ENCODE peak calls at places on chromosomes 3 and 15, in five cellular contexts. D is mesothelial cell of epicardium, O is nephron progenitor cell, L is OCI-LY7, N is MM.1S. R is an unnamed sample.

GRCh38 chr15:89171136-89172072 is 50.0 kb downstream of the RLBP1 start:
- DNase-seq in N (peak), L (peak), D (no peak), O (peak), R (peak)

GRCh38 chr3:171829841-171830559 is 13.1 kb upstream of the TMEM212 start:
- DNase-seq in N (peak), O (peak), D (peak), L (peak), R (peak)

GRCh38 chr15:40307421-40308165 is at the start of gene PLCB2:
- DNase-seq in N (no peak), L (peak), O (peak), D (no peak), R (peak)

GRCh38 chr15:49652922-49653321 is 32.1 kb downstream of the DTWD1 start:
- DNase-seq in O (no peak), N (no peak), D (no peak), L (no peak), R (no peak)

GRCh38 chr15:66924889-66925288 is 140.5 kb upstream of the SMAD3 start:
- DNase-seq in O (no peak), D (no peak), N (no peak), L (no peak), R (no peak)

GRCh38 chr15:60740787-60741354 is 261.9 kb upstream of the ICE2 start:
- DNase-seq in D (no peak), L (no peak), O (no peak), N (peak), R (peak)

GRCh38 chr3:9168230-9168629 is 81.2 kb downstream of the SRGAP3 start:
- DNase-seq in O (no peak), D (no peak), N (peak), L (peak), R (peak)

GRCh38 chr3:78050276-78051080 is 1010.6 kb downstream of the ROBO2 start:
- DNase-seq in O (no peak), N (no peak), L (no peak), D (no peak), R (no peak)

GRCh38 chr3:61582287-61582686 is 20.9 kb downstream of the PTPRG start:
- DNase-seq in D (no peak), L (no peak), N (no peak), O (no peak), R (no peak)

GRCh38 chr15:71096676-71097075 is 18.6 kb upstream of the THSD4 start:
- DNase-seq in O (no peak), D (no peak), L (no peak), N (no peak), R (no peak)

GRCh38 chr15:91522609-91523332 is 330.7 kb upstream of the SLCO3A1 start:
- DNase-seq in L (no peak), O (no peak), N (peak), D (no peak), R (no peak)

GRCh38 chr3:112794622-112795172 is 52.0 kb downstream of the CD200R1L start:
- DNase-seq in O (no peak), D (no peak), L (no peak), N (no peak), R (no peak)

GRCh38 chr15:83881156-83881555 is 227.2 kb downstream of the ADAMTSL3 start:
- DNase-seq in L (no peak), N (no peak), O (no peak), D (no peak), R (no peak)

GRCh38 chr15:56736881-56737707 is 3.8 kb upstream of the ZNF280D start:
- DNase-seq in D (no peak), O (no peak), L (no peak), N (no peak), R (no peak)

GRCh38 chr15:25989327-25989726 is 126.2 kb upstream of the ATP10A start:
- DNase-seq in N (no peak), D (no peak), O (no peak), L (no peak), R (peak)

GRCh38 chr15:71333839-71334238 is 218.6 kb downstream of the THSD4 start:
- DNase-seq in O (no peak), L (no peak), N (no peak), D (no peak), R (no peak)

GRCh38 chr3:123066896-123067688 is at the start of gene PDIA5:
- DNase-seq in D (peak), N (peak), O (peak), L (peak), R (peak)

GRCh38 chr3:138569090-138569489 is 25.0 kb downstream of the CEP70 start:
- DNase-seq in L (no peak), D (no peak), O (no peak), N (no peak), R (no peak)

GRCh38 chr15:65368646-65369045 is 9.2 kb downstream of the IGDCC3 start:
- DNase-seq in O (no peak), L (no peak), N (no peak), D (no peak), R (no peak)

GRCh38 chr3:134423153-134423552 is 48.9 kb upstream of the AMOTL2 start:
- DNase-seq in N (no peak), O (peak), L (no peak), D (no peak), R (no peak)

GRCh38 chr3:37387462-37387861 is 213.1 kb upstream of the LRRFIP2 start:
- DNase-seq in D (no peak), N (no peak), O (no peak), L (no peak), R (no peak)

GRCh38 chr15:27897481-27897880 is 201.6 kb downstream of the OCA2 start:
- DNase-seq in N (no peak), D (no peak), O (no peak), L (no peak), R (no peak)

GRCh38 chr15:74651251-74651741 is 35.7 kb downstream of the CLK3 start:
- DNase-seq in O (no peak), N (no peak), L (no peak), D (no peak), R (no peak)

GRCh38 chr15:34490421-34491193 is 53.0 kb upstream of the GOLGA8A start:
- DNase-seq in L (no peak), D (no peak), O (peak), N (no peak), R (no peak)

GRCh38 chr3:134242649-134243637 is 7.7 kb downstream of the RYK start:
- DNase-seq in L (no peak), N (no peak), D (no peak), O (no peak), R (no peak)

GRCh38 chr3:24259901-24260512 is 234.6 kb downstream of the THRB start:
- DNase-seq in N (peak), D (no peak), O (no peak), L (no peak), R (no peak)

GRCh38 chr3:63880653-63881052 is 17.0 kb downstream of the ATXN7 start:
- DNase-seq in N (no peak), D (no peak), L (no peak), O (no peak), R (no peak)

GRCh38 chr3:56456117-56456516 is 12.2 kb downstream of the ERC2 start:
- DNase-seq in D (no peak), O (no peak), L (no peak), N (no peak), R (no peak)

GRCh38 chr3:14863324-14864100 is 44.8 kb downstream of the FGD5 start:
- DNase-seq in O (no peak), L (no peak), N (no peak), D (no peak), R (no peak)
- TF ChIP-seq CTCF in O (no peak), L (peak), N (peak), D (no peak), R (no peak)

GRCh38 chr3:196222876-196223595 is 6.7 kb downstream of the SLC51A start:
- DNase-seq in O (no peak), L (no peak), N (no peak), D (no peak), R (no peak)
- TF ChIP-seq CTCF in O (no peak), L (no peak), N (no peak), D (no peak), R (no peak)

DNA sequence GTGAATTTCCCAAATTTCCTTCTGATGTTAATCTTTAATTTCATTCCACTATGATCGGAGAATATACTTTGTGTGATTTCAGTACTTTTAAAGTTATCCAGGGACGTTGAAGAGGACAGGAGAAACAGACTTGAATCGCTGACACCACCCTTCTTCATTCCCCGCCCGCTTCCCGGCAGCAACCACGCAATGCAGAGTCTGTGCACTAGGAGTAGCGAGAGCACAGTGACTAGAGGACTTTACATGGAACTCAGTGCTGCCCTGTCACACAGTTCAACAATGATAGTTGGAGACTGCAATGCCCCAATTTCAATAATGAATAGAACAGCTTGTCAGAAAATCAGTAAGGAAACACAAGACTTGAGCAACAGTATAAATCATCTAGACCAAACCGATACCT is 73.9 kb downstream of the RNF13 start:
- DNase-seq in N (no peak), O (no peak), L (no peak), D (no peak), R (no peak)
- TF ChIP-seq CTCF in N (no peak), O (no peak), L (no peak), D (no peak), R (no peak)

GRCh38 chr3:127824151-127824825 is 2.0 kb upstream of the MGLL start:
- DNase-seq in D (no peak), N (no peak), O (no peak), L (no peak), R (no peak)

GRCh38 chr3:127827808-127828207 is 5.5 kb upstream of the MGLL start:
- DNase-seq in O (no peak), L (no peak), D (no peak), N (no peak), R (no peak)

GRCh38 chr3:127823590-127823857 is 1.2 kb upstream of the MGLL start:
- DNase-seq in D (no peak), L (no peak), O (no peak), N (no peak), R (no peak)

GRCh38 chr3:127822836-127823589 is 698 bp upstream of the MGLL start:
- DNase-seq in N (no peak), D (peak), L (no peak), O (peak), R (no peak)

DNA sequence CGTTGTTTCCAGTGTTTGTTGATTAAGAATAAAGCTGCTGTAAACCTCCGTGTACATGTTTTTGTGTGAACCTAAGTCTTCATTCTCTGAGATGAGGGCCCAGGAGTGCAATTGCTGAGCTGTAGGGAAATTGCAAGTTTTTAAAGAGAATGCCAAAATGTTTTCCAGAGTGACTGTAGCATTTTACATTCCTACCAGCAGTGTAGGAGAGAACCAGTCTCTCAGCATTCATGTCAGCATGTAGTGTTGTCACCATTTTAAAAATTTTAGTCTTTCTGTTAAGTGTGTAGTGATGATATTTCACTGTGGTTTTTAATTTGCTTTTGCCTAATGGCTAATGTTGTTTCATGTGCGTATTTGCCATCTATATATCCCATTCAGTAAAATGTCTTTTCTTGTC is 3.4 kb upstream of the MGLL start:
- DNase-seq in D (no peak), L (no peak), N (no peak), O (no peak), R (no peak)
- TF ChIP-seq CTCF in D (no peak), L (no peak), N (no peak), O (no peak), R (no peak)

DNA sequence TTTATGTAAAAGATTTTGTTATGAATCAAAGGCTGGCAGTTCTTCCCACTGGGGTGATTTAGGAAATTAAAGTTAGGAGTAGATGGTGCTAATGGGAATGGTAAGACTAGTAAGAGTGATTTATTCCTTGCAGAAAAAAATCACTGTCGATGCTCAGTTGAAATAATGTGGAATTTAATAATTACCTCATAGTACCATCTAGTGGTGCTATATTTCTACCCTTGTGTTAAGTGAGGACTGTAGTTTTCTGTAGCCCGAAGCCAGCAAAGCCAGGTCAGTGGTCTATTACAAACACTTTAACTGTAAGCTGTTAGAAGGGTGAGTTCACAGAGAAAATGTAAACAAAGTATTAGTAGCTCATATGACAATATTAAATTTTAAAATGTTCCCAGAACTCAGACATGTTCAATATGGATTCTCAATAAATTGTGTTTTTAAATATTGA is 39.5 kb upstream of the GOLGA8J start:
- DNase-seq in D (no peak), L (no peak), N (peak), O (no peak), R (no peak)
- TF ChIP-seq CTCF in D (no peak), L (peak), N (peak), O (no peak), R (no peak)

GRCh38 chr3:129421988-129422745 is 6.3 kb downstream of the EFCAB12 start:
- DNase-seq in N (no peak), O (no peak), L (no peak), D (no peak), R (no peak)
- TF ChIP-seq CTCF in N (peak), O (no peak), L (peak), D (no peak), R (no peak)

DNA sequence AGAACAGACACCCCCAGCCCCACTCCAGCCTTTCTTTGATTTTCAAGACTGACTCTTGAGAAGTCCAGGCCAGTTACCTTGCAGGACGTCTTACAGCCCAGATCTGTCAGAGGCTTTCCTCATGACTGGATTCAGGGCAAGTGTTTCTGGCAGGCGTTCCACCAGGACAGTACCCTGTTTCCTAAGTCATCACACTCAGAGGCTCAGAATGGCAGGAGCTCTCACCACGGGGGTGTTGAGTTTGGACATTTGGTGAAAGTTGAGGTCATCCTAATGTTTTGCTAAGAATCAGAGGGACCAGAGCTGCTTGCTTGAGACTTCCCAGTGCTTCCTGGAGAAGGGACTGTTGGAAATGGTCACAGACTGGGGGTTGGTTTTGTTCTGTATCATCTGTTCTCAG is 9.4 kb downstream of the NRROS start:
- DNase-seq in L (no peak), D (no peak), N (no peak), O (no peak), R (no peak)
- TF ChIP-seq CTCF in L (no peak), D (no peak), N (no peak), O (no peak), R (no peak)

GRCh38 chr3:14914777-14915113 is 32.6 kb upstream of the NR2C2 start:
- DNase-seq in L (no peak), N (no peak), O (no peak), D (no peak), R (no peak)

GRCh38 chr3:14918356-14918860 is 29.0 kb upstream of the NR2C2 start:
- DNase-seq in L (no peak), N (no peak), D (no peak), O (no peak), R (no peak)

GRCh38 chr3:14913071-14913925 is 34.1 kb upstream of the NR2C2 start:
- DNase-seq in D (no peak), L (no peak), O (no peak), N (no peak), R (no peak)

GRCh38 chr3:14913926-14914776 is 33.2 kb upstream of the NR2C2 start:
- DNase-seq in L (no peak), O (peak), D (no peak), N (no peak), R (no peak)

DNA sequence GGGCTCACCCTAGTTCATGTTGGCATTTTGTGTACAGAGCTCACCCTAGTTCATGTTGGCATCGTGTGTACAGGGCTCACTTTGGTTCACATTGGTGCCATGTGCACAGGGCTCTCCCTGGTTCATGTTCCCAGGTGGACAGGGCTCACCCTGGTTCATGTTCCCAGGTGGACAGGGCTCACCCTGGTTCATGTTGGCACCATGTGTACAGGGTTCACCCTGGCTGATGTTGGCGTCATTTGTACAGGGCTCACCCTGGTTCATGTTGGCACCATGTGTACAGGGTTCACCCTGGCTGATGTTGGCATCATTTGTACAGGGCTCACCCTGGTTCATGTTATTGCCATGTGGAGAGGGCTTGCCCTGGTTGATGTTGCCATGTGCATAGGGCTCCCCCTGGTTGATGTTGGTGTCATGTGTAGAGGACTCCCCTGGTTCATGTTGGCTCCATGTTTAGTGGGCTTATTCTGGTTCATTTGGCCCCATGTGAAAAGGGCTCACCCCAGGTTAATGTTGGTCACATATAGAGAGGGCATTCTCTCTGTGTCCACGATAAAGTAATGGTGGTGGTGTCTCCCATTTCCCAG is 31.7 kb upstream of the NR2C2 start:
- DNase-seq in D (no peak), L (peak), N (no peak), O (no peak), R (peak)
- TF ChIP-seq CTCF in D (no peak), L (peak), N (no peak), O (no peak), R (no peak)

GRCh38 chr15:99592135-99592845 is 26.5 kb downstream of the MEF2A start:
- DNase-seq in D (no peak), O (no peak), N (no peak), L (no peak), R (no peak)

GRCh38 chr15:99594916-99595315 is 29.1 kb downstream of the MEF2A start:
- DNase-seq in D (no peak), L (no peak), N (no peak), O (no peak), R (no peak)

GRCh38 chr15:99589801-99590200 is 24.0 kb downstream of the MEF2A start:
- DNase-seq in L (no peak), O (no peak), D (no peak), N (no peak), R (no peak)

GRCh38 chr15:99590913-99591646 is 25.3 kb downstream of the MEF2A start:
- DNase-seq in N (no peak), O (no peak), L (no peak), D (no peak), R (no peak)

GRCh38 chr15:99593070-99593469 is 27.3 kb downstream of the MEF2A start:
- DNase-seq in O (no peak), L (no peak), N (no peak), D (no peak), R (no peak)
- TF ChIP-seq CTCF in O (no peak), L (no peak), N (no peak), D (no peak), R (no peak)

GRCh38 chr3:159273608-159274007 is 471.8 kb downstream of the MFSD1 start:
- DNase-seq in O (peak), L (peak), D (peak), N (peak), R (peak)
- TF ChIP-seq CTCF in O (no peak), L (no peak), D (no peak), N (no peak), R (no peak)

R was measured in activated CD8-positive, alpha-beta T cell treated with anti-CD3 and anti-CD28 coated beads for 36 hours.